ENCODE peak calls at places on chromosomes 6 and 20, in seven cellular contexts. F is ascending aorta, O is cardiac muscle cell, S is A549, E is heart right ventricle, U is RWPE1, Y is endodermal cell. D is an unnamed sample.
A peak's percentile ranks its signal among the peaks of the same experiment; 100 is the strongest.

GRCh38 chr20:13930246-13930645 is 60.2 kb downstream of the SEL1L2 start:
- DNase-seq in F (no peak), O (no peak), S (no peak), E (no peak), U (peak; percentile 23), Y (no peak), D (no peak)

GRCh38 chr6:37493047-37493995 is 6.4 kb downstream of the CCDC167 start:
- DNase-seq in F (no peak), O (no peak), S (no peak), E (no peak), U (no peak), Y (no peak), D (peak; percentile 42)

GRCh38 chr6:107267634-107268033 is 152.3 kb upstream of the BEND3 start:
- DNase-seq in F (no peak), O (no peak), S (no peak), E (no peak), U (no peak), Y (no peak), D (no peak)

GRCh38 chr20:50916257-50916656 is 15.0 kb downstream of the ADNP start:
- DNase-seq in F (no peak), O (peak; percentile 78), S (peak; percentile 26), E (no peak), U (peak; percentile 90), Y (no peak), D (no peak)

GRCh38 chr20:51403465-51404220 is 138.9 kb downstream of the NFATC2 start:
- DNase-seq in F (no peak), O (no peak), S (no peak), E (no peak), U (no peak), Y (no peak), D (no peak)

GRCh38 chr20:14881518-14881917 is 544.1 kb upstream of the FLRT3 start:
- DNase-seq in F (no peak), O (no peak), S (no peak), E (no peak), U (no peak), Y (no peak), D (no peak)

GRCh38 chr6:159760602-159761057 is 1.2 kb upstream of the ACAT2 start:
- DNase-seq in F (no peak), O (no peak), S (peak; percentile 16), E (no peak), U (peak; percentile 62), Y (peak; percentile 86), D (no peak)

GRCh38 chr6:113739066-113739655 is 118.0 kb upstream of the MARCKS start:
- DNase-seq in F (no peak), O (no peak), S (no peak), E (no peak), U (no peak), Y (no peak), D (no peak)

GRCh38 chr6:13425270-13425905 is 62.0 kb downstream of the GFOD1 start:
- DNase-seq in F (no peak), O (peak; percentile 67), S (no peak), E (peak; percentile 50), U (no peak), Y (no peak), D (no peak)

GRCh38 chr6:43491750-43492661 is 14.6 kb downstream of the TJAP1 start:
- DNase-seq in F (no peak), O (no peak), S (no peak), E (peak; percentile 85), U (peak; percentile 80), Y (no peak), D (peak; percentile 91)

GRCh38 chr20:7772376-7772775 is 167.9 kb downstream of the HAO1 start:
- DNase-seq in F (no peak), O (no peak), S (peak; percentile 6), E (no peak), U (peak; percentile 60), Y (no peak), D (no peak)

GRCh38 chr20:36847710-36848040 is 28.3 kb upstream of the TLDC2 start:
- DNase-seq in F (no peak), O (no peak), S (no peak), E (no peak), U (no peak), Y (no peak), D (no peak)

GRCh38 chr6:73585566-73586415 is 65.0 kb upstream of the EEF1A1 start:
- DNase-seq in F (no peak), O (peak; percentile 27), S (peak; percentile 81), E (peak; percentile 67), U (peak; percentile 56), Y (peak; percentile 69), D (no peak)

GRCh38 chr6:136922680-136922996 is 537 bp downstream of the SLC35D3 start:
- DNase-seq in F (no peak), O (no peak), S (no peak), E (no peak), U (no peak), Y (no peak), D (no peak)

GRCh38 chr6:42320762-42321161 is 103.1 kb upstream of the MRPS10 start:
- DNase-seq in F (no peak), O (no peak), S (no peak), E (no peak), U (peak; percentile 46), Y (no peak), D (no peak)

GRCh38 chr6:11161031-11161966 is 49.8 kb upstream of the ERVFRD-1 start:
- DNase-seq in F (no peak), O (no peak), S (no peak), E (no peak), U (no peak), Y (no peak), D (no peak)

GRCh38 chr20:57665589-57665971 is 44.2 kb downstream of the PMEPA1 start:
- DNase-seq in F (no peak), O (no peak), S (no peak), E (no peak), U (no peak), Y (no peak), D (no peak)

GRCh38 chr6:157139054-157139708 is 184.1 kb downstream of the TMEM242 start:
- DNase-seq in F (no peak), O (peak; percentile 31), S (no peak), E (no peak), U (no peak), Y (peak; percentile 88), D (no peak)

GRCh38 chr20:42701948-42702347 is 487.8 kb downstream of the PTPRT start:
- DNase-seq in F (no peak), O (no peak), S (no peak), E (no peak), U (no peak), Y (no peak), D (no peak)

GRCh38 chr6:107658920-107659879 is 164.9 kb downstream of the SCML4 start:
- DNase-seq in F (no peak), O (no peak), S (no peak), E (no peak), U (no peak), Y (no peak), D (no peak)

GRCh38 chr20:51034461-51034860 is 11.6 kb upstream of the KCNG1 start:
- DNase-seq in F (no peak), O (no peak), S (no peak), E (no peak), U (no peak), Y (no peak), D (no peak)

GRCh38 chr6:161498881-161499280 is 225.0 kb upstream of the AGPAT4 start:
- DNase-seq in F (no peak), O (no peak), S (no peak), E (no peak), U (no peak), Y (no peak), D (no peak)

GRCh38 chr6:161493731-161494130 is 219.9 kb upstream of the AGPAT4 start:
- DNase-seq in F (no peak), O (peak; percentile 19), S (no peak), E (no peak), U (no peak), Y (no peak), D (no peak)

GRCh38 chr6:161496941-161497340 is 223.1 kb upstream of the AGPAT4 start:
- DNase-seq in F (no peak), O (no peak), S (no peak), E (no peak), U (no peak), Y (peak; percentile 63), D (no peak)

GRCh38 chr6:161503570-161503969 is 229.7 kb upstream of the AGPAT4 start:
- DNase-seq in F (no peak), O (no peak), S (no peak), E (no peak), U (no peak), Y (peak; percentile 56), D (no peak)

GRCh38 chr6:161498359-161498758 is 224.5 kb upstream of the AGPAT4 start:
- DNase-seq in F (no peak), O (peak; percentile 46), S (peak; percentile 68), E (peak; percentile 18), U (peak; percentile 68), Y (peak; percentile 88), D (no peak)
- TF ChIP-seq CTCF in F (no peak), O (peak; percentile 44), S (peak; percentile 48), E (peak; percentile 57), U (peak; percentile 58), Y (peak; percentile 78), D (no peak)

GRCh38 chr6:89826029-89826528 is 3.6 kb upstream of the CASP8AP2 start:
- DNase-seq in F (no peak), O (no peak), S (no peak), E (no peak), U (no peak), Y (no peak), D (no peak)

GRCh38 chr6:89834884-89835792 is 5.5 kb downstream of the CASP8AP2 start:
- DNase-seq in F (no peak), O (no peak), S (no peak), E (no peak), U (no peak), Y (no peak), D (no peak)

GRCh38 chr6:89830385-89830809 is 717 bp downstream of the CASP8AP2 start:
- DNase-seq in F (no peak), O (no peak), S (no peak), E (no peak), U (peak; percentile 11), Y (no peak), D (no peak)

GRCh38 chr6:89828988-89829590 is 591 bp upstream of the CASP8AP2 start:
- DNase-seq in F (no peak), O (no peak), S (no peak), E (no peak), U (peak; percentile 33), Y (peak; percentile 65), D (no peak)

GRCh38 chr6:89829591-89830384 is at the start of gene CASP8AP2:
- DNase-seq in F (peak; percentile 90), O (peak; percentile 98), S (peak; percentile 97), E (peak; percentile 93), U (peak; percentile 99), Y (peak; percentile 99), D (peak; percentile 93)
- H3K27ac ChIP-seq in F (peak within 1 kb of the TSS; percentile 89), O (peak within 1 kb of the TSS; percentile 63), S (peak within 1 kb of the TSS; percentile 84), E (peak within 1 kb of the TSS; percentile 88), U (peak within 1 kb of the TSS; percentile 86), Y (peak within 1 kb of the TSS; percentile 60), D (peak within 1 kb of the TSS; percentile 70)

DNA sequence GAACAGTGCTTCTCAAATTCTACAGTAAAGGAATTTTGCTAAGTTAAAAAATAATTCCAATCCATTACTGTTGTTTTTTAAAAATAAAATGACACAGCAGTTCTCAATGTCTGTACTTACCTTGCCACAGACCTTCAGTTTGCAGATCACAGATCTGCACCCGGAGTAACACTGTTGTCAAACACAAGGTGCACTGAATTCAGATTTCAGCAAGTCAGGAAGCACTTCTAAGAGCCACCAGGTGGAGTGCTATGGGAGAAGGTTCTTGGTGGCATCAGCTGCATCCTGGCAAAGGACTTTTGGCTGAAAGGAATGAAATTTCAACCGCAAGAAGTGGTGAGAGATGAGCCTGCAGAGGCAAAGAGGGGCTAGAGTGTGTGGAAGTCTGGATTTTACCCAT is 17.4 kb downstream of the RSPH4A start:
- DNase-seq in F (no peak), O (no peak), S (peak; percentile 36), E (no peak), U (no peak), Y (peak; percentile 66), D (no peak)
- TF ChIP-seq CTCF in F (no peak), O (peak; percentile 15), S (no peak), E (no peak), U (peak; percentile 13), Y (peak; percentile 72), D (no peak)

GRCh38 chr6:90008189-90008907 is 114.1 kb downstream of the GJA10 start:
- DNase-seq in F (no peak), O (no peak), S (no peak), E (no peak), U (no peak), Y (no peak), D (no peak)
- H3K27ac ChIP-seq in F (peak overlapping the region; percentile 70), O (no peak overlapping the region), S (no peak overlapping the region), E (no peak overlapping the region), U (peak overlapping the region; percentile 58), Y (no peak overlapping the region), D (no peak overlapping the region)